ENCODE peak calls at places on chromosomes 16 and 17, in six cellular contexts. J, X, Z, G, T and L are unnamed samples.

GRCh38 chr16:27285676-27286196 is 17.2 kb upstream of the NSMCE1 start:
- DNase-seq in J (no peak), X (peak; percentile 32), Z (no peak), G (no peak), T (no peak), L (no peak)

GRCh38 chr17:27206447-27206846 is 87.5 kb upstream of the WSB1 start:
- DNase-seq in J (no peak), X (no peak), Z (no peak), G (no peak), T (no peak), L (no peak)

GRCh38 chr17:75759457-75759856 is 5.5 kb downstream of the GALK1 start:
- DNase-seq in J (no peak), X (no peak), Z (no peak), G (no peak), T (no peak), L (no peak)

GRCh38 chr17:19384723-19385391 is 2.1 kb downstream of the MFAP4 start:
- DNase-seq in J (no peak), X (peak; percentile 83), Z (no peak), G (no peak), T (no peak), L (peak; percentile 80)

GRCh38 chr17:14359251-14359939 is 58.5 kb downstream of the HS3ST3B1 start:
- DNase-seq in J (no peak), X (no peak), Z (no peak), G (no peak), T (no peak), L (peak; percentile 17)

GRCh38 chr16:85757341-85757822 is 6.5 kb upstream of the C16orf74 start:
- DNase-seq in J (no peak), X (no peak), Z (no peak), G (no peak), T (no peak), L (no peak)

GRCh38 chr16:27465483-27465879 is 63.5 kb downstream of the IL21R start:
- DNase-seq in J (no peak), X (no peak), Z (no peak), G (no peak), T (no peak), L (no peak)

GRCh38 chr16:19153876-19154275 is 14.2 kb upstream of the SYT17 start:
- DNase-seq in J (no peak), X (no peak), Z (no peak), G (no peak), T (no peak), L (no peak)

GRCh38 chr17:41547921-41548843 is 20.1 kb upstream of the KRT19 start:
- DNase-seq in J (no peak), X (no peak), Z (no peak), G (no peak), T (no peak), L (peak; percentile 62)

GRCh38 chr16:1884155-1884760 is 12.3 kb upstream of the MEIOB start:
- DNase-seq in J (peak; percentile 14), X (no peak), Z (no peak), G (no peak), T (no peak), L (no peak)

GRCh38 chr17:82241926-82242697 is 13.3 kb downstream of the SLC16A3 start:
- DNase-seq in J (peak; percentile 76), X (no peak), Z (no peak), G (no peak), T (no peak), L (peak; percentile 84)

GRCh38 chr16:80540516-80541305 is at the start of gene DYNLRB2:
- DNase-seq in J (peak; percentile 89), X (peak; percentile 92), Z (peak; percentile 81), G (peak; percentile 81), T (peak; percentile 82), L (peak; percentile 99)

GRCh38 chr16:84952335-84953050 is 58.8 kb downstream of the ZDHHC7 start:
- DNase-seq in J (peak; percentile 90), X (peak; percentile 87), Z (peak; percentile 55), G (peak; percentile 39), T (peak; percentile 43), L (no peak)

GRCh38 chr17:13002761-13003453 is 14.9 kb downstream of the ELAC2 start:
- DNase-seq in J (peak; percentile 91), X (peak; percentile 65), Z (peak; percentile 38), G (peak; percentile 26), T (peak; percentile 9), L (no peak)

GRCh38 chr17:77491921-77492445 is 351.2 kb downstream of the SEC14L1 start:
- DNase-seq in J (no peak), X (no peak), Z (no peak), G (no peak), T (no peak), L (no peak)

GRCh38 chr17:7258731-7259554 is 3.3 kb downstream of the CLDN7 start:
- DNase-seq in J (no peak), X (no peak), Z (no peak), G (no peak), T (no peak), L (peak; percentile 92)

GRCh38 chr17:2724783-2725164 is 13.2 kb upstream of the CLUH start:
- DNase-seq in J (no peak), X (no peak), Z (peak; percentile 25), G (no peak), T (no peak), L (peak; percentile 89)

GRCh38 chr17:50114849-50115357 is 15.1 kb downstream of the SAMD14 start:
- DNase-seq in J (peak; percentile 86), X (peak; percentile 64), Z (no peak), G (no peak), T (no peak), L (no peak)

GRCh38 chr17:15954222-15954621 is 9.3 kb downstream of the ADORA2B start:
- DNase-seq in J (no peak), X (no peak), Z (no peak), G (no peak), T (no peak), L (no peak)

GRCh38 chr16:4021070-4021779 is 95.0 kb downstream of the ADCY9 start:
- DNase-seq in J (peak; percentile 39), X (no peak), Z (no peak), G (no peak), T (no peak), L (no peak)

GRCh38 chr17:5077781-5078105 is 524 bp upstream of the ZFP3 start:
- DNase-seq in J (no peak), X (no peak), Z (no peak), G (no peak), T (no peak), L (no peak)

GRCh38 chr17:10870651-10871050 is 32.8 kb upstream of the PIRT start:
- DNase-seq in J (no peak), X (no peak), Z (no peak), G (no peak), T (no peak), L (no peak)

GRCh38 chr16:88548131-88548874 is 21.9 kb upstream of the ZC3H18 start:
- DNase-seq in J (no peak), X (no peak), Z (no peak), G (no peak), T (no peak), L (no peak)

GRCh38 chr17:59152925-59153324 is 2.1 kb downstream of the SKA2 start:
- DNase-seq in J (no peak), X (no peak), Z (no peak), G (no peak), T (no peak), L (no peak)

GRCh38 chr16:56600398-56600999 is 7.9 kb upstream of the MT2A start:
- DNase-seq in J (peak; percentile 88), X (peak; percentile 80), Z (peak; percentile 17), G (no peak), T (no peak), L (no peak)

GRCh38 chr17:67855504-67856324 is 30.4 kb downstream of the BPTF start:
- DNase-seq in J (no peak), X (no peak), Z (no peak), G (no peak), T (no peak), L (no peak)

GRCh38 chr16:55868137-55868536 is 7.0 kb downstream of the CES5A start:
- DNase-seq in J (no peak), X (no peak), Z (no peak), G (no peak), T (no peak), L (no peak)

GRCh38 chr17:78965369-78965982 is 14.2 kb downstream of the LGALS3BP start:
- DNase-seq in J (peak; percentile 70), X (no peak), Z (no peak), G (no peak), T (no peak), L (no peak)